ENCODE peak calls at places on chromosomes 6 and 20, in four cellular contexts. J is GM12878, E is HepG2, V is H1. C is an unnamed sample.

GRCh38 chr20:11921326-11921725 is 3.6 kb downstream of the BTBD3 start:
- DNase-seq in J (no peak), E (no peak), V (no peak), C (no peak)

GRCh38 chr6:47924001-47924400 is 142.2 kb downstream of the OPN5 start:
- DNase-seq in J (no peak), E (no peak), V (no peak), C (no peak)

GRCh38 chr6:156347251-156348049 is 429.7 kb upstream of the ARID1B start:
- DNase-seq in J (no peak), E (no peak), V (no peak), C (no peak)

GRCh38 chr6:108176281-108177089 is 10.7 kb downstream of the NR2E1 start:
- DNase-seq in J (no peak), E (no peak), V (peak), C (no peak)

GRCh38 chr6:143157146-143157545 is 96.5 kb downstream of the AIG1 start:
- DNase-seq in J (no peak), E (no peak), V (no peak), C (no peak)

GRCh38 chr6:111805511-111806181 is 67.6 kb downstream of the FYN start:
- DNase-seq in J (peak), E (no peak), V (no peak), C (no peak)

GRCh38 chr6:109370792-109371191 is 11.5 kb downstream of the CD164 start:
- DNase-seq in J (no peak), E (no peak), V (no peak), C (no peak)

GRCh38 chr6:130717657-130718056 is 109.5 kb upstream of the SMLR1 start:
- DNase-seq in J (no peak), E (no peak), V (no peak), C (no peak)

GRCh38 chr20:40809361-40809760 is 120.3 kb upstream of the MAFB start:
- DNase-seq in J (no peak), E (no peak), V (no peak), C (no peak)

GRCh38 chr20:39775110-39775509 is 813.0 kb downstream of the DHX35 start:
- DNase-seq in J (no peak), E (no peak), V (no peak), C (no peak)

GRCh38 chr6:121849477-121849876 is 414.0 kb downstream of the GJA1 start:
- DNase-seq in J (no peak), E (peak), V (peak), C (peak)

GRCh38 chr6:39929039-39929732 is 5.1 kb downstream of the MOCS1 start:
- DNase-seq in J (no peak), E (no peak), V (no peak), C (no peak)

GRCh38 chr6:44011350-44011925 is 115.8 kb downstream of the MRPL14 start:
- DNase-seq in J (no peak), E (no peak), V (no peak), C (no peak)

GRCh38 chr6:153024401-153025017 is 22.0 kb upstream of the MTRF1L start:
- DNase-seq in J (peak), E (peak), V (peak), C (peak)

GRCh38 chr6:133553652-133554051 is 312.5 kb downstream of the EYA4 start:
- DNase-seq in J (no peak), E (peak), V (no peak), C (peak)

GRCh38 chr6:12017263-12017662 is 5.2 kb downstream of the HIVEP1 start:
- DNase-seq in J (no peak), E (no peak), V (no peak), C (no peak)

GRCh38 chr6:84645563-84646266 is 118.7 kb downstream of the TBX18 start:
- DNase-seq in J (no peak), E (no peak), V (no peak), C (no peak)

GRCh38 chr6:10412165-10412947 is 2.5 kb downstream of the TFAP2A start:
- DNase-seq in J (no peak), E (no peak), V (peak), C (no peak)

GRCh38 chr20:20407891-20408805 is 40.2 kb downstream of the INSM1 start:
- DNase-seq in J (no peak), E (peak), V (no peak), C (no peak)

GRCh38 chr20:20405619-20406018 is 37.7 kb downstream of the INSM1 start:
- DNase-seq in J (no peak), E (no peak), V (no peak), C (no peak)

GRCh38 chr20:20404546-20405092 is 36.7 kb downstream of the INSM1 start:
- DNase-seq in J (no peak), E (no peak), V (no peak), C (no peak)

GRCh38 chr20:20409326-20409725 is 41.4 kb downstream of the INSM1 start:
- DNase-seq in J (no peak), E (no peak), V (no peak), C (no peak)

DNA sequence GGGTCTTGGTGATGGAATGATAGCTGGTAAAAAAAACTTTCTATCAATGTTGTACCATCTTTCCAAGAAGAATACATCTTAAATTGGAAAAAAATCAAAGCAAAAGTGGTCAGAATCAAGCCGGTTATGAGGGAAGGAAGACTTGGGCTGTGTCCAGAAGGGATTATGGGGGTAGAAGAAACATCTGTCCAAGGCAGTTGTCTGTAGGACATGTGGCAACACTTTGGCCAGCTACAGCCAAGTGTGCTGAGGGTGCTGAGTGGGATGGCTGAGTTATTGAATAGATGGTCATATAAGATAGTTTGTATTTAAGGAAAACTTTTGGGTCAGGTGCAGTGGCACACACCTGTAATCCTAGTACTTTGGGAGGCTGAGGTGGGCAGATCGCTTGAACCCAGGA is 38.4 kb downstream of the INSM1 start:
- DNase-seq in J (no peak), E (no peak), V (no peak), C (no peak)
- TF ChIP-seq ATF3 in J (no peak), E (no peak), V (no peak), C (no peak)

GRCh38 chr6:28090902-28091586 is 10.7 kb downstream of the ZNF165 start:
- DNase-seq in J (no peak), E (no peak), V (no peak), C (no peak)
- TF ChIP-seq TAF1 in J (no peak), E (no peak), V (no peak), C (no peak)

DNA sequence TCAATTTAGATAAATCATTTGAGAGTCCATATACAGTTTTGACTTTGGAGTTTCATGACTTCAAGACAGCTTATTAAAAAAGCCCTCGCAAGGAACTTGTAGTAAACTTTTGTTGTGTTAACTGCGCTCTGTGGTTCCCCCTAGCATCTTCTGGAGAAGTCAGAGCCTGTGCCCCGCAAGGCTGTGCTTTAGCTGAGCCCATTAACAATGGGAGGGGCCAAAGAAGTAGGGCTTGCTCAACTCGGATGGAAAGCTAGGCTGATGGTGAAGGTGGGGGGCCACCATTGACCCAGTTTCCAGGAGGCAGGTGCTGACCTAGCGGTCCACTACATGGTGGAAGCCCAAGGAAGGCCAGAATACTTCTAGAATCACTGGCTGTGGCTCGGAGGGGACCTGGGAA is 29.3 kb upstream of the OVOL2 start:
- DNase-seq in J (no peak), E (no peak), V (no peak), C (no peak)
- TF ChIP-seq ATF3 in J (no peak), E (no peak), V (no peak), C (no peak)

GRCh38 chr6:116363759-116364158 is 7.0 kb upstream of the DSE start:
- DNase-seq in J (no peak), E (no peak), V (no peak), C (no peak)
- TF ChIP-seq TAF1 in J (no peak), E (no peak), V (no peak), C (no peak)

GRCh38 chr20:13397300-13397724 is 176.2 kb downstream of the ISM1 start:
- DNase-seq in J (no peak), E (no peak), V (no peak), C (no peak)
- TF ChIP-seq ATF3 in J (no peak), E (no peak), V (no peak), C (no peak)

DNA sequence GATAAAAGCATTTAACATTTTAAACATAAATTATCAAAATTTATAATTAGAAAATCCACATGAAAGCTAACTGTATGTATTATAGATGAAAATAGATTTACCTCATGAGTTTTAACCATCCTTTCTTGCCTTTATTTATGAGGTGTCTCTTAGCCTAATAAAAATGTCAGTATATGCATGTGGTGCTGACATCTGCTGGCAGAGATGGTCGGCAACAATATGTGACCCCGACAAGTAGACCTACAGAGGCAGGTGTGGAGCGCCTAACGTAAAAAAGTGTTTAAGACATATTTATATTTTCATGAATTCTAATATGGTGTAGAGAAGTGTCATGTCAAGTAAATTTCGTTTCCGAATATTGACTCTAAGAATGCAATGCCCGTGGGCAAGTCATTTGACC is 149.0 kb upstream of the FUT9 start:
- DNase-seq in J (no peak), E (peak), V (no peak), C (no peak)
- TF ChIP-seq TAF1 in J (no peak), E (no peak), V (no peak), C (no peak)

GRCh38 chr6:132190097-132190814 is 211.0 kb downstream of the MOXD1 start:
- DNase-seq in J (no peak), E (no peak), V (no peak), C (no peak)

GRCh38 chr6:132192646-132193045 is 208.6 kb downstream of the MOXD1 start:
- DNase-seq in J (no peak), E (no peak), V (no peak), C (no peak)

GRCh38 chr6:132190815-132191175 is 210.5 kb downstream of the MOXD1 start:
- DNase-seq in J (no peak), E (no peak), V (no peak), C (no peak)

GRCh38 chr6:132194529-132194928 is 206.7 kb downstream of the MOXD1 start:
- DNase-seq in J (no peak), E (no peak), V (no peak), C (no peak)

GRCh38 chr6:132188865-132189264 is 212.4 kb downstream of the MOXD1 start:
- DNase-seq in J (no peak), E (no peak), V (no peak), C (no peak)
- TF ChIP-seq ATF3 in J (no peak), E (no peak), V (no peak), C (no peak)

C was measured in K562.